ENCODE peak calls at places on chromosomes 3 and 15, in seven cellular contexts. One of them, this sample, is unnamed.
A peak's percentile ranks its signal among the peaks of the same experiment; 100 is the strongest.

GRCh38 chr15:75921732-75922703 is 18.3 kb downstream of the FBXO22 start:
- DNase-seq in H1: no peak
- DNase-seq in SK-N-SH: no peak
- DNase-seq in HCT116: peak; percentile 48
- DNase-seq in GM12878: no peak
- DNase-seq in HepG2: peak; percentile 51
- DNase-seq in K562: no peak
- DNase-seq in this sample: peak; percentile 57

GRCh38 chr3:175338775-175339535 is 479.8 kb downstream of the NAALADL2 start:
- DNase-seq in H1: no peak
- DNase-seq in SK-N-SH: no peak
- DNase-seq in HCT116: peak; percentile 63
- DNase-seq in GM12878: no peak
- DNase-seq in HepG2: no peak
- DNase-seq in K562: no peak
- DNase-seq in this sample: peak; percentile 85

GRCh38 chr3:27567251-27567650 is 83.1 kb upstream of the SLC4A7 start:
- DNase-seq in H1: no peak
- DNase-seq in SK-N-SH: no peak
- DNase-seq in HCT116: no peak
- DNase-seq in GM12878: no peak
- DNase-seq in HepG2: no peak
- DNase-seq in K562: no peak
- DNase-seq in this sample: no peak

GRCh38 chr15:20271647-20272046 is 270.0 kb downstream of the GOLGA6L6 start:
- DNase-seq in H1: no peak
- DNase-seq in SK-N-SH: no peak
- DNase-seq in HCT116: no peak
- DNase-seq in GM12878: no peak
- DNase-seq in HepG2: no peak
- DNase-seq in K562: no peak
- DNase-seq in this sample: no peak

GRCh38 chr3:160381470-160381869 is 17.6 kb downstream of the IFT80 start:
- DNase-seq in H1: no peak
- DNase-seq in SK-N-SH: no peak
- DNase-seq in HCT116: no peak
- DNase-seq in GM12878: no peak
- DNase-seq in HepG2: no peak
- DNase-seq in K562: no peak
- DNase-seq in this sample: no peak

GRCh38 chr3:49724586-49724985 is 835 bp upstream of the GMPPB start:
- DNase-seq in H1: no peak
- DNase-seq in SK-N-SH: peak; percentile 53
- DNase-seq in HCT116: no peak
- DNase-seq in GM12878: no peak
- DNase-seq in HepG2: no peak
- DNase-seq in K562: no peak
- DNase-seq in this sample: no peak

GRCh38 chr3:59970384-59970783 is 920.6 kb upstream of the CFAP20DC start:
- DNase-seq in H1: no peak
- DNase-seq in SK-N-SH: no peak
- DNase-seq in HCT116: no peak
- DNase-seq in GM12878: no peak
- DNase-seq in HepG2: no peak
- DNase-seq in K562: no peak
- DNase-seq in this sample: no peak

GRCh38 chr3:166531730-166532129 is 694.5 kb upstream of the BCHE start:
- DNase-seq in H1: no peak
- DNase-seq in SK-N-SH: no peak
- DNase-seq in HCT116: no peak
- DNase-seq in GM12878: no peak
- DNase-seq in HepG2: no peak
- DNase-seq in K562: no peak
- DNase-seq in this sample: peak; percentile 22

GRCh38 chr15:31465083-31465955 is 138.7 kb downstream of the KLF13 start:
- DNase-seq in H1: no peak
- DNase-seq in SK-N-SH: no peak
- DNase-seq in HCT116: no peak
- DNase-seq in GM12878: no peak
- DNase-seq in HepG2: no peak
- DNase-seq in K562: no peak
- DNase-seq in this sample: peak; percentile 68

GRCh38 chr3:110932515-110933095 is 139.0 kb upstream of the NECTIN3 start:
- DNase-seq in H1: no peak
- DNase-seq in SK-N-SH: no peak
- DNase-seq in HCT116: no peak
- DNase-seq in GM12878: no peak
- DNase-seq in HepG2: no peak
- DNase-seq in K562: no peak
- DNase-seq in this sample: no peak

GRCh38 chr3:169699536-169700050 is 36.1 kb upstream of the MECOM start:
- DNase-seq in H1: no peak
- DNase-seq in SK-N-SH: no peak
- DNase-seq in HCT116: no peak
- DNase-seq in GM12878: no peak
- DNase-seq in HepG2: peak; percentile 3
- DNase-seq in K562: no peak
- DNase-seq in this sample: no peak

GRCh38 chr3:83224101-83224868 is 1462.8 kb upstream of the GBE1 start:
- DNase-seq in H1: no peak
- DNase-seq in SK-N-SH: no peak
- DNase-seq in HCT116: no peak
- DNase-seq in GM12878: no peak
- DNase-seq in HepG2: no peak
- DNase-seq in K562: no peak
- DNase-seq in this sample: no peak

GRCh38 chr15:23539892-23540291 is 25.6 kb upstream of the MKRN3 start:
- DNase-seq in H1: no peak
- DNase-seq in SK-N-SH: no peak
- DNase-seq in HCT116: no peak
- DNase-seq in GM12878: no peak
- DNase-seq in HepG2: no peak
- DNase-seq in K562: no peak
- DNase-seq in this sample: no peak

GRCh38 chr15:80773122-80773551 is 6.0 kb upstream of the CEMIP start:
- DNase-seq in H1: no peak
- DNase-seq in SK-N-SH: no peak
- DNase-seq in HCT116: no peak
- DNase-seq in GM12878: no peak
- DNase-seq in HepG2: no peak
- DNase-seq in K562: no peak
- DNase-seq in this sample: no peak

GRCh38 chr3:49656541-49657112 is 17.5 kb upstream of the APEH start:
- DNase-seq in H1: no peak
- DNase-seq in SK-N-SH: no peak
- DNase-seq in HCT116: no peak
- DNase-seq in GM12878: no peak
- DNase-seq in HepG2: no peak
- DNase-seq in K562: peak; percentile 19
- DNase-seq in this sample: peak; percentile 13

GRCh38 chr3:197490098-197490497 is 65.7 kb downstream of the BDH1 start:
- DNase-seq in H1: no peak
- DNase-seq in SK-N-SH: no peak
- DNase-seq in HCT116: no peak
- DNase-seq in GM12878: no peak
- DNase-seq in HepG2: peak; percentile 38
- DNase-seq in K562: no peak
- DNase-seq in this sample: no peak

GRCh38 chr3:195859061-195859845 is 47.5 kb upstream of the MUC4 start:
- DNase-seq in H1: peak; percentile 54
- DNase-seq in SK-N-SH: peak; percentile 89
- DNase-seq in HCT116: peak; percentile 47
- DNase-seq in GM12878: no peak
- DNase-seq in HepG2: peak; percentile 43
- DNase-seq in K562: peak; percentile 81
- DNase-seq in this sample: peak; percentile 91

GRCh38 chr15:31077181-31077580 is 24.3 kb downstream of the TRPM1 start:
- DNase-seq in H1: no peak
- DNase-seq in SK-N-SH: no peak
- DNase-seq in HCT116: no peak
- DNase-seq in GM12878: no peak
- DNase-seq in HepG2: no peak
- DNase-seq in K562: no peak
- DNase-seq in this sample: no peak

GRCh38 chr3:112653881-112654300 is 12.9 kb upstream of the CCDC80 start:
- DNase-seq in H1: no peak
- DNase-seq in SK-N-SH: no peak
- DNase-seq in HCT116: no peak
- DNase-seq in GM12878: no peak
- DNase-seq in HepG2: no peak
- DNase-seq in K562: no peak
- DNase-seq in this sample: no peak

GRCh38 chr3:152359385-152360248 is 90.9 kb downstream of the MBNL1 start:
- DNase-seq in H1: no peak
- DNase-seq in SK-N-SH: no peak
- DNase-seq in HCT116: no peak
- DNase-seq in GM12878: no peak
- DNase-seq in HepG2: no peak
- DNase-seq in K562: no peak
- DNase-seq in this sample: peak; percentile 26

GRCh38 chr3:66195347-66195783 is 25.4 kb upstream of the SLC25A26 start:
- DNase-seq in H1: peak; percentile 47
- DNase-seq in SK-N-SH: peak; percentile 87
- DNase-seq in HCT116: peak; percentile 62
- DNase-seq in GM12878: no peak
- DNase-seq in HepG2: no peak
- DNase-seq in K562: no peak
- DNase-seq in this sample: peak; percentile 37

GRCh38 chr15:48888209-48888608 is 10.3 kb downstream of the EID1 start:
- DNase-seq in H1: no peak
- DNase-seq in SK-N-SH: no peak
- DNase-seq in HCT116: no peak
- DNase-seq in GM12878: no peak
- DNase-seq in HepG2: no peak
- DNase-seq in K562: no peak
- DNase-seq in this sample: no peak

GRCh38 chr3:173732237-173732636 is 334.7 kb downstream of the NLGN1 start:
- DNase-seq in H1: no peak
- DNase-seq in SK-N-SH: no peak
- DNase-seq in HCT116: no peak
- DNase-seq in GM12878: no peak
- DNase-seq in HepG2: no peak
- DNase-seq in K562: no peak
- DNase-seq in this sample: no peak

GRCh38 chr3:71652786-71653419 is 69.4 kb upstream of the FOXP1 start:
- DNase-seq in H1: no peak
- DNase-seq in SK-N-SH: peak; percentile 70
- DNase-seq in HCT116: peak; percentile 4
- DNase-seq in GM12878: peak; percentile 4
- DNase-seq in HepG2: peak; percentile 50
- DNase-seq in K562: peak; percentile 17
- DNase-seq in this sample: peak; percentile 66
- TF ChIP-seq JUND in H1: no peak
- TF ChIP-seq JUND in SK-N-SH: no peak
- TF ChIP-seq JUND in HCT116: no peak
- TF ChIP-seq JUND in GM12878: no peak
- TF ChIP-seq JUND in HepG2: no peak
- TF ChIP-seq JUND in K562: no peak
- TF ChIP-seq JUND in this sample: no peak

DNA sequence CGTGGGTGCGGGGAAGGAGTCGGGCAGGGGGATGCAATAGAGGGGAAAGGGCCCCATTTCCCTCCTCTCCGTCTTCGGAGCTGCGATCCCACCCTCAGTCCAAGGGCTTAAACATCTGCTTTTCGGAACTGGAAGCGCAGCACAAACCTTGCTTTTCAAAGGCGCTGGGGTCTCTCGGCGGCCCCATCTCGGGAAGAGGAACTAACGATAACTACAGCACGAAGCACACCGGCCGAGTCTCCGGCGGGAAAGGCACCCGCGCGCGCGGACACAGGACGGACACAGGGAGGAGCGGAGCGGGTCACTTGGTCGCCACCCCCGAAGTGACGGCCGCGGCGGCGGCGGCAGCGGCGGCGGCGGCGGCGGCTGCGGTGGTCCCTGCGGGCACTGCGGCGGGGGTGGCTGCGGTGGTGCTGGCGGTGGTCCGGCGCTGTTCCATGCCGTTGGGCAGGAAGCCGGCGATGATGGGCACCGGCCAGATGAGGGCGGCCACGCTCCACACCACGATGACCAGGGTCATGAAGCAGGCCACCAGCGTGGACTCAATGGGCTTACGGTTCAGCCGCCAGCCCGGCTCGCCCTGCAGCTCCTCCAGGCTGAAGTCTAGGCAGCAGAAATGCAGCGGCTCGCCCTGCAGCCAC is 1.1 kb downstream of the TMEM158 start:
- DNase-seq in H1: peak; percentile 31
- DNase-seq in SK-N-SH: peak; percentile 95
- DNase-seq in HCT116: no peak
- DNase-seq in GM12878: no peak
- DNase-seq in HepG2: peak; percentile 40
- DNase-seq in K562: peak; percentile 75
- DNase-seq in this sample: peak; percentile 83
- TF ChIP-seq JUND in H1: no peak
- TF ChIP-seq JUND in SK-N-SH: no peak
- TF ChIP-seq JUND in HCT116: no peak
- TF ChIP-seq JUND in GM12878: no peak
- TF ChIP-seq JUND in HepG2: no peak
- TF ChIP-seq JUND in K562: peak; percentile 23
- TF ChIP-seq JUND in this sample: no peak

GRCh38 chr15:100671858-100672543 is 69.6 kb downstream of the ASB7 start:
- DNase-seq in H1: no peak
- DNase-seq in SK-N-SH: peak; percentile 85
- DNase-seq in HCT116: peak; percentile 37
- DNase-seq in GM12878: no peak
- DNase-seq in HepG2: peak; percentile 33
- DNase-seq in K562: peak; percentile 38
- DNase-seq in this sample: peak; percentile 51
- TF ChIP-seq JUND in H1: no peak
- TF ChIP-seq JUND in SK-N-SH: no peak
- TF ChIP-seq JUND in HCT116: no peak
- TF ChIP-seq JUND in GM12878: no peak
- TF ChIP-seq JUND in HepG2: no peak
- TF ChIP-seq JUND in K562: no peak
- TF ChIP-seq JUND in this sample: no peak

DNA sequence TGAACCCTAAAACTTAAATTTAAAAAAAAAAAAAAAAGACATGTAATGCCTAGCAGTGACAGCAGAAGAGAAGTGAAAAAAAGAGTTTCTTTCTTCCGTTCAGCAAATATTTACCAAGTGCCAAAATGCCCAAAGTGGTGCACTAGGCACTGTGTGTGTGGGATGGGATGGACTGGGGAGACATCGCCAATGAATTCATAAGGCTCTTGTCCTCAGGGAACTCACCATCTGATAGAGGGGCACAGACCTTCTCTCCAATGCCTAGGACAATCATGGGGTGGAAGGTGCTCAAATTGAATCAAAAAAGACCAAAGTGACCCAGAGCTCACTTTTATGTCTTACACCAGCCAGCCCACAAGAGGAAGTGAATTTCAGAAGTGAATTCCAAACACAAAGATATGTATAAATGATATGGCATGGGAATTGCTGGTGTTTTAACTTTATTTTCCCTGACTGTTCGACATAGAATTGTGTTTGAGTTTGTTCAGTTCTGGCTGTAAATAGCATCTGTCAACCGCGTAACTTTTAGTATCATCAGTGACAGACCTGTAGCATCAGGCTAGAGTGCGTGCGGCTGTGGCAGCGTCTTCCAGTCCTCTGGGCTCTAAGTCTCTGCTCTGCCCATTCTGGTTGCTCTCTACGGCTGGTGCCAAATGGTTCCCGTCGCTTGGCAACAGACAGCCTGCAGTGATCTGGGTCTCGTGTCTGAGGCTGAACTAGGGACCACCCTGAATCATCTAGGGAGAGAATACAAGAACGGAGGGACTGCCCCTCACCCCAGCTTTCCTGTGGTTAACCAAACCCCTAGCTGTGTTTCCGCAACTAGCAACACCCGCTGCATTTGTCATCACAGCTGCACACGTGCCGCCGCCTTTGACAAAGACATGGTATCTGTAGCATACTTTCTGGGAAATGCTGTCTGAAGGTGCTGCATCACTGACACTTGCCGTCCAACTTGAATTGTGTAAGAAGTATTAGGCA is 154.0 kb upstream of the THBS1 start:
- DNase-seq in H1: no peak
- DNase-seq in SK-N-SH: peak; percentile 41
- DNase-seq in HCT116: no peak
- DNase-seq in GM12878: peak; percentile 69
- DNase-seq in HepG2: no peak
- DNase-seq in K562: no peak
- DNase-seq in this sample: no peak
- TF ChIP-seq JUND in H1: no peak
- TF ChIP-seq JUND in SK-N-SH: no peak
- TF ChIP-seq JUND in HCT116: no peak
- TF ChIP-seq JUND in GM12878: no peak
- TF ChIP-seq JUND in HepG2: no peak
- TF ChIP-seq JUND in K562: no peak
- TF ChIP-seq JUND in this sample: no peak

This sample was measured in T47D.